ENCODE peak calls at places on chromosome 2, in five cellular contexts. K is IMR-90, O is endodermal cell, C is body of pancreas, U is colonic mucosa. N is an unnamed sample.

GRCh38 chr2:99899058-99899855 is 243.1 kb downstream of the AFF3 start:
- DNase-seq in K (no peak), C (no peak), U (no peak), O (no peak), N (no peak)

GRCh38 chr2:166410828-166411472 is 35.2 kb upstream of the SCN9A start:
- DNase-seq in C (no peak), U (no peak), K (peak), O (no peak), N (peak)

GRCh38 chr2:19885791-19886190 is 16.0 kb downstream of the TTC32 start:
- DNase-seq in U (no peak), K (no peak), C (no peak), O (peak), N (no peak)

GRCh38 chr2:108182489-108182888 is 57.3 kb upstream of the SULT1C3 start:
- DNase-seq in O (peak), U (peak), K (no peak), C (no peak), N (no peak)

GRCh38 chr2:166118180-166118579 is 9.6 kb downstream of the SCN1A start:
- DNase-seq in U (no peak), C (no peak), O (no peak), K (no peak), N (no peak)

GRCh38 chr2:38793511-38793910 is 15.5 kb downstream of the GEMIN6 start:
- DNase-seq in C (no peak), U (no peak), O (no peak), K (no peak), N (no peak)

GRCh38 chr2:20091305-20091991 is 40.0 kb upstream of the LAPTM4A start:
- DNase-seq in K (peak), U (no peak), O (no peak), C (peak), N (peak)

GRCh38 chr2:84838434-84839145 is 42.3 kb downstream of the TRABD2A start:
- DNase-seq in U (no peak), O (no peak), C (no peak), K (peak), N (peak)

GRCh38 chr2:33000986-33001385 is 54.2 kb downstream of the LTBP1 start:
- DNase-seq in O (no peak), K (peak), U (no peak), C (no peak), N (peak)

GRCh38 chr2:70248810-70249438 is 496 bp upstream of the TIA1 start:
- DNase-seq in C (peak), U (peak), O (peak), K (no peak), N (no peak)

GRCh38 chr2:180739070-180739469 is 241.3 kb upstream of the UBE2E3 start:
- DNase-seq in U (no peak), O (no peak), C (no peak), K (no peak), N (no peak)

GRCh38 chr2:224801360-224801759 is 85.2 kb upstream of the CCDC195 start:
- DNase-seq in C (no peak), K (no peak), U (no peak), O (peak), N (no peak)

GRCh38 chr2:161044095-161044874 is 115.9 kb upstream of the TANK start:
- DNase-seq in U (no peak), C (no peak), O (no peak), K (peak), N (peak)

GRCh38 chr2:18057657-18058056 is 179.2 kb downstream of the KCNS3 start:
- DNase-seq in U (no peak), K (no peak), O (no peak), C (no peak), N (no peak)

GRCh38 chr2:71235930-71236587 is 9.2 kb upstream of the PAIP2B start:
- DNase-seq in O (peak), K (no peak), U (no peak), C (no peak), N (no peak)

GRCh38 chr2:69452687-69453086 is 15.5 kb upstream of the NFU1 start:
- DNase-seq in U (no peak), O (no peak), K (no peak), C (no peak), N (no peak)

GRCh38 chr2:71697106-71698010 is 244.0 kb downstream of the DYSF start:
- DNase-seq in K (no peak), U (no peak), O (no peak), C (no peak), N (no peak)

GRCh38 chr2:176804392-176804791 is 408.2 kb upstream of the HNRNPA3 start:
- DNase-seq in K (no peak), C (no peak), O (no peak), U (no peak), N (no peak)

GRCh38 chr2:196170681-196171247 is 614 bp downstream of the STK17B start:
- DNase-seq in O (no peak), K (peak), U (peak), C (peak), N (peak)

GRCh38 chr2:10614940-10615339 is 74.8 kb downstream of the NOL10 start:
- DNase-seq in C (no peak), K (peak), O (no peak), U (peak), N (peak)

GRCh38 chr2:134375935-134376334 is 122.1 kb downstream of the MGAT5 start:
- DNase-seq in O (peak), K (peak), C (peak), U (peak), N (peak)

GRCh38 chr2:116435648-116436047 is 1378.8 kb upstream of the DDX18 start:
- DNase-seq in K (no peak), O (no peak), U (no peak), C (no peak), N (no peak)

GRCh38 chr2:142980246-142981068 is 103.0 kb downstream of the KYNU start:
- DNase-seq in K (peak), C (no peak), U (no peak), O (no peak), N (peak)

GRCh38 chr2:224127871-224128501 is 88.9 kb upstream of the SERPINE2 start:
- DNase-seq in K (peak), O (no peak), U (no peak), C (peak), N (no peak)

GRCh38 chr2:100875516-100876230 is 55.7 kb downstream of the NPAS2 start:
- DNase-seq in U (no peak), O (no peak), C (peak), K (no peak), N (no peak)

GRCh38 chr2:19769513-19769912 is 132.3 kb downstream of the TTC32 start:
- DNase-seq in K (peak), O (no peak), U (no peak), C (no peak), N (no peak)

GRCh38 chr2:129233751-129234406 is 745.6 kb upstream of the RAB6C start:
- DNase-seq in O (no peak), C (peak), U (no peak), K (no peak), N (peak)

GRCh38 chr2:136206613-136207012 is 88.7 kb upstream of the CXCR4 start:
- DNase-seq in K (no peak), U (no peak), O (no peak), C (no peak), N (no peak)

DNA sequence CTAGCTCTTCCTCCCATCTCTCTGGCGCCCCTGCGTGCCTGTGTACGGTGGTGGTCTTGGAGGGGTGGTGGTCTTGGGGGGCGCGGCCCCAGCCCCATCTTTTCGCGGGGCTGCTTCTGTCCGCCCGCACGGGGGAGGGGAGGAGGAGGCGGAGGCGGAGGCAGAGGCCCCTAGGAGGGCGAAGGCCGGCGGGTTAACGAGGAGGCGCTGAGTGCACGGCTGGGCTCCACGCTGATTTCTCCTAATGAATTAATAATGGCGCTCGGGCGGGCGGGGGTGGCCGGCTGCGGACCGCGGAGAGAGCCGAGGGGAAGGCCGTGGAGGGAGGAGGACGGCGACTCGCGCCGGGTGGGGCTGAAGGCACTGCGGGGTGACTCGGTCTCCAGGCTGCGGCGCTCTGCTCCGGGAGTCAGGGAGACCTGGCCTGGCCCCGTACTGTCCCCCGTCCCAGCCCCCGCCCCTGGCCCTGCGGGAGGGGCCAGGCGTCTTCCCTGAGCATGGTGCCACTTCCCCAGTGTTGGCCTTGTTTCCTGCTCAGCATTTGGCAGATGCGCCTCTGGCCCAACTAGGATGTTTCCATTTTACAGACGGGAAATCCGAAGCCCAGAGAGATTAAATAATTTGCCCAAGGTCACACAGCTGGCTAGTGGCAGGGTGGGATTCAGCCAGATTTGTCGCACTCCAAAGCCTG is 6.0 kb downstream of the GAREM2 start:
- DNase-seq in C (peak), U (peak), K (no peak), O (peak), N (peak)
- H3K4me3 ChIP-seq in C (no peak), U (peak), K (peak), O (peak), N (peak)

GRCh38 chr2:219142329-219142728 is 18.3 kb downstream of the NHEJ1 start:
- DNase-seq in O (no peak), U (no peak), K (peak), C (no peak), N (peak)
- TF ChIP-seq CTCF in O (no peak), U (no peak), K (peak), C (no peak), N (peak)

DNA sequence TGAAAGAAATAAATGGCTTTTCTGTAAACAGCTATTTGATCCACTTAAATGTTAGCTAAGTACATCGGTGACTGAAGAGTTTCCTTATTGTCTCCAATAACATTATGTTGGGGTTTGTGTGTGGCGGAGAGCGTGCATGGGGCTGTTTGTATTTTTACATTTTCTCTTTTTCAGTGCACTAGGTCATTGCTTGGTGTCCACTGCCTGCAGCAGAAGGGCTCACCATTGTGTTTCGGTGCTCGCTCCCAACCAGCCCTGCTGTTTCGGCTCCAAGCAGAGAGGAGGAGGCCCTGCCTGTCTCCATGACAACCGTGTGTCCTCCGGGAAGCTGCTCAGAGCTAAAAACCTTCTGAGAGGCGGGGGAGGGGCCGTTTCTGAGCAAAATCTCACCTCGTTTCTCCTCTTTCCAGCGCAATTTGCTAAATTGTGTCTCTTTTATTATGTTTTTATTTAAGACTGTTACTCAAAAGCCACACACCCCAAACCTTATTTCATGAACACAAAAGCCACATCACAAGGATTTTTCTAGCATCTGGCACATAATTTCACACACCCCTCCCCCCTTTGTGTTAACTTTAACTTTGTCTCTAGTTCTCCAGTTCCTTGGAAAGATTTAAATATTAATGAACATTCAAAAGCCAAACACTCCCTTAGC is 112.8 kb upstream of the SLC38A11 start:
- DNase-seq in O (peak), C (peak), U (no peak), K (peak), N (peak)
- H3K4me3 ChIP-seq in O (no peak), C (no peak), U (no peak), K (no peak), N (peak)

GRCh38 chr2:232562515-232563151 is 12.1 kb downstream of the EIF4E2 start:
- DNase-seq in K (no peak), C (no peak), O (no peak), U (no peak), N (no peak)
- TF ChIP-seq CTCF in K (no peak), C (no peak), O (no peak), U (no peak), N (no peak)

DNA sequence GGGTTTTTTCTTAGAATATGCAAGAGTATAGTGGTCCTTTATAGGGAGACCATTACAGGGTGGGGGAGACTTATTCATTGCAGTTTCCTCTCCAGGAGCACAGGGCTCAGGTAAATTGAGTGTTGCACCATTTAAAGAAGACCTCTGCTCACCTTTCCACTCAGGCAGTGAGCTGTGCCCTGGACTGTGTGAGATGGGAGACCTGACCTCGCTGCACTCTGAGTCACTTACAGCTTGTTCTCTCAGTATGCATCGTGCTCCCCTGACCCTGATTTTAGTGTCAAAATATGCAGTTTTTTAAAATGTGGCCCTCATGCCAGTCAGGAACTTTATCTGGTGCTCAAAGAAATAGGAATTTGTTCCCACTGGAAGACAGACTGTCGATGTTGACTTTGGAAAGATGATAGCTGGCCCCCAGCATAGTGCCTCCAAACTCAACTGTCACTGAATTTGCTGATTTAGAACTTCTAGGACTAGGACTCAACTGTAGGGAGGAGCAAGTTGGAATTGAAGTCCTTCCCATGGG is 146.7 kb upstream of the EPAS1 start:
- DNase-seq in U (no peak), K (no peak), O (no peak), C (no peak), N (peak)
- H3K4me3 ChIP-seq in U (no peak), K (no peak), O (no peak), C (no peak), N (no peak)

GRCh38 chr2:113978524-113979171 is 88.8 kb downstream of the ACTR3 start:
- DNase-seq in K (no peak), O (no peak), C (peak), U (no peak), N (no peak)

GRCh38 chr2:113981404-113982134 is 91.7 kb downstream of the ACTR3 start:
- DNase-seq in U (no peak), K (peak), C (no peak), O (no peak), N (no peak)

GRCh38 chr2:113977660-113978523 is 88.0 kb downstream of the ACTR3 start:
- DNase-seq in C (peak), K (peak), U (peak), O (no peak), N (peak)

GRCh38 chr2:113980946-113981345 is 91.1 kb downstream of the ACTR3 start:
- DNase-seq in C (no peak), O (no peak), K (peak), U (no peak), N (peak)

GRCh38 chr2:113979172-113980128 is 89.6 kb downstream of the ACTR3 start:
- DNase-seq in O (peak), K (no peak), C (no peak), U (no peak), N (no peak)
- TF ChIP-seq CTCF in O (peak), K (peak), C (peak), U (peak), N (no peak)